ENCODE peak calls at places on chromosomes 13 and 19, in eight cellular contexts. H is iris pigment epithelial cell; B is astrocyte of the cerebellum; C is midbrain; T is H54; E is CD8-positive, alpha-beta memory T cell; A is KG1; K is mucosa of descending colon. S is an unnamed sample.

GRCh38 chr19:33509774-33510173 is 11.8 kb downstream of the PEPD start:
- DNase-seq in H (no peak), B (no peak), C (no peak), T (no peak), E (no peak), A (no peak), K (no peak), S (no peak)

GRCh38 chr19:15583346-15583745 is 31.7 kb upstream of the CYP4F8 start:
- DNase-seq in H (no peak), B (no peak), C (no peak), T (no peak), E (no peak), A (no peak), K (no peak), S (no peak)

GRCh38 chr19:13173129-13173737 is 23.0 kb downstream of the IER2 start:
- DNase-seq in H (no peak), B (no peak), C (no peak), T (no peak), E (no peak), A (no peak), K (no peak), S (no peak)

GRCh38 chr19:48206402-48207093 is 36.1 kb downstream of the ZSWIM9 start:
- DNase-seq in H (no peak), B (no peak), C (no peak), T (no peak), E (no peak), A (no peak), K (no peak), S (no peak)

GRCh38 chr13:114134111-114134943 is 1.9 kb upstream of the RASA3 start:
- DNase-seq in H (no peak), B (no peak), C (no peak), T (no peak), E (peak; percentile 62), A (no peak), K (peak; percentile 58), S (no peak)

GRCh38 chr19:4636151-4636717 is 3.1 kb upstream of the TNFAIP8L1 start:
- DNase-seq in H (peak; percentile 24), B (no peak), C (peak; percentile 40), T (peak; percentile 80), E (peak; percentile 81), A (peak; percentile 34), K (peak; percentile 76), S (no peak)

GRCh38 chr19:12567951-12568350 is 16.7 kb upstream of the ZNF564 start:
- DNase-seq in H (peak; percentile 28), B (no peak), C (no peak), T (no peak), E (no peak), A (no peak), K (no peak), S (no peak)

GRCh38 chr19:18049390-18049789 is 37.3 kb downstream of the IL12RB1 start:
- DNase-seq in H (peak; percentile 18), B (no peak), C (peak; percentile 80), T (no peak), E (no peak), A (no peak), K (peak; percentile 83), S (no peak)

GRCh38 chr13:74110053-74110452 is 24.2 kb downstream of the KLF12 start:
- DNase-seq in H (no peak), B (no peak), C (no peak), T (no peak), E (no peak), A (no peak), K (peak; percentile 38), S (no peak)

GRCh38 chr19:43934055-43934984 is 762 bp downstream of the ZNF45 start:
- DNase-seq in H (peak; percentile 11), B (no peak), C (no peak), T (peak; percentile 9), E (no peak), A (no peak), K (no peak), S (no peak)

GRCh38 chr19:53870485-53870844 is 2.8 kb downstream of the MYADM start:
- DNase-seq in H (peak; percentile 37), B (no peak), C (peak; percentile 28), T (no peak), E (no peak), A (peak; percentile 69), K (peak; percentile 73), S (no peak)

GRCh38 chr19:45296365-45296764 is 26.3 kb downstream of the CKM start:
- DNase-seq in H (no peak), B (no peak), C (no peak), T (no peak), E (no peak), A (no peak), K (no peak), S (no peak)

GRCh38 chr19:23771761-23772667 is 13.3 kb upstream of the ZNF681 start:
- DNase-seq in H (peak; percentile 28), B (no peak), C (no peak), T (no peak), E (no peak), A (no peak), K (no peak), S (no peak)

GRCh38 chr13:26473571-26474230 is 83.8 kb upstream of the WASF3 start:
- DNase-seq in H (no peak), B (no peak), C (no peak), T (no peak), E (no peak), A (no peak), K (no peak), S (no peak)

GRCh38 chr13:99031725-99032298 is 53.9 kb upstream of the DOCK9 start:
- DNase-seq in H (no peak), B (no peak), C (no peak), T (no peak), E (no peak), A (no peak), K (no peak), S (no peak)

S was measured in AG04450.